ENCODE peak calls at places on chromosomes 6 and 20, in eight cellular contexts. N is K562, H is GM23338, V is SK-N-SH, K is GM12878, F is HepG2, D is HCT116, Q is Panc1. I is an unnamed sample.

GRCh38 chr6:158707120-158707519 is 57.3 kb downstream of the SYTL3 start:
- DNase-seq in N (peak; percentile 60), H (no peak), V (no peak), K (no peak), F (no peak), D (peak; percentile 89), Q (no peak), I (no peak)

GRCh38 chr6:40545954-40546353 is 41.2 kb downstream of the LRFN2 start:
- DNase-seq in N (no peak), H (peak; percentile 88), V (no peak), K (no peak), F (no peak), D (no peak), Q (no peak), I (no peak)

GRCh38 chr6:136723780-136724179 is 68.5 kb downstream of the MAP3K5 start:
- DNase-seq in N (no peak), H (no peak), V (no peak), K (peak; percentile 53), F (no peak), D (no peak), Q (no peak), I (peak; percentile 56)

GRCh38 chr20:17557675-17558006 is 12.2 kb upstream of the DSTN start:
- DNase-seq in N (peak; percentile 14), H (no peak), V (no peak), K (no peak), F (peak; percentile 50), D (peak; percentile 78), Q (no peak), I (no peak)

GRCh38 chr20:50351541-50351940 is 158.6 kb upstream of the PTPN1 start:
- DNase-seq in N (no peak), H (no peak), V (no peak), K (no peak), F (no peak), D (no peak), Q (no peak), I (no peak)

GRCh38 chr20:4683261-4683660 is 38.4 kb upstream of the PRND start:
- DNase-seq in N (no peak), H (no peak), V (no peak), K (no peak), F (no peak), D (no peak), Q (no peak), I (no peak)

GRCh38 chr6:2780109-2780730 is 15.0 kb downstream of the WRNIP1 start:
- DNase-seq in N (no peak), H (no peak), V (no peak), K (no peak), F (no peak), D (no peak), Q (no peak), I (no peak)

GRCh38 chr6:6808343-6808742 is 219.8 kb downstream of the LY86 start:
- DNase-seq in N (no peak), H (no peak), V (no peak), K (no peak), F (no peak), D (no peak), Q (no peak), I (no peak)

GRCh38 chr20:14234666-14235295 is 102.6 kb downstream of the FLRT3 start:
- DNase-seq in N (no peak), H (no peak), V (no peak), K (no peak), F (no peak), D (no peak), Q (no peak), I (no peak)

GRCh38 chr20:63454729-63455567 is 17.5 kb downstream of the KCNQ2 start:
- DNase-seq in N (no peak), H (no peak), V (peak; percentile 83), K (no peak), F (no peak), D (no peak), Q (no peak), I (no peak)

GRCh38 chr6:159874475-159874874 is 16.3 kb upstream of the MAS1 start:
- DNase-seq in N (no peak), H (no peak), V (no peak), K (no peak), F (no peak), D (no peak), Q (no peak), I (no peak)

GRCh38 chr6:122372647-122373046 is 26.8 kb upstream of the HSF2 start:
- DNase-seq in N (no peak), H (peak; percentile 22), V (no peak), K (no peak), F (no peak), D (no peak), Q (no peak), I (no peak)

GRCh38 chr20:20399705-20400104 is 31.8 kb downstream of the INSM1 start:
- DNase-seq in N (no peak), H (no peak), V (no peak), K (no peak), F (peak; percentile 13), D (no peak), Q (no peak), I (no peak)

GRCh38 chr6:53873922-53874321 is 79.1 kb downstream of the LRRC1 start:
- DNase-seq in N (no peak), H (no peak), V (no peak), K (no peak), F (no peak), D (no peak), Q (no peak), I (no peak)

GRCh38 chr20:3653921-3654320 is 9.3 kb downstream of the GFRA4 start:
- DNase-seq in N (no peak), H (no peak), V (no peak), K (no peak), F (no peak), D (no peak), Q (no peak), I (no peak)

GRCh38 chr20:57387463-57387862 is 3.7 kb upstream of the RBM38 start:
- DNase-seq in N (no peak), H (no peak), V (no peak), K (no peak), F (no peak), D (no peak), Q (no peak), I (no peak)

GRCh38 chr6:39188577-39188976 is 40.7 kb downstream of the KCNK5 start:
- DNase-seq in N (peak; percentile 68), H (no peak), V (no peak), K (no peak), F (no peak), D (no peak), Q (no peak), I (peak; percentile 18)

GRCh38 chr6:34593741-34594140 is 37.6 kb upstream of the SPDEF start:
- DNase-seq in N (no peak), H (no peak), V (no peak), K (no peak), F (no peak), D (no peak), Q (no peak), I (no peak)

GRCh38 chr6:132690678-132691077 is 23.2 kb downstream of the VNN1 start:
- DNase-seq in N (no peak), H (no peak), V (no peak), K (no peak), F (no peak), D (no peak), Q (no peak), I (no peak)

GRCh38 chr6:132698608-132699007 is 15.2 kb downstream of the VNN1 start:
- DNase-seq in N (no peak), H (no peak), V (no peak), K (no peak), F (no peak), D (no peak), Q (no peak), I (no peak)

GRCh38 chr6:132693478-132693877 is 20.4 kb downstream of the VNN1 start:
- DNase-seq in N (no peak), H (no peak), V (no peak), K (no peak), F (no peak), D (no peak), Q (no peak), I (no peak)

DNA sequence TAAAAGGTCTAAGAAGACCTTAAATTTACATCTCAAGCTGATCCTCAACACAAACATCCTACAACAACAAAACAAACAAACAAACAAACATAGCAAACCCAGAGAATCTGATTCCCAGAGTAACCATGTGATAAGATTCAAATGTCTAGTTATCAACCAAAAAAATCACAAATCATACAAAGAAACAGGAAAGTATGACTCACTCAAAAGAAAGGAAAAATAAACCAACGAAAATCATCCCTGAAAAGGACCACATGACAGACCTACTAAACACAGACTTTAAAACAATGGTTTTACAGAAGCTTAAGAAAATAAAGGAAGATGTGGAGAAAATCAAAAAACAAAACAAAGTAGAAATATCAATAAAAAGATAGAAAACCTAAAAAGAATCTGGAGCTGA is 18.1 kb downstream of the VNN1 start:
- DNase-seq in N (no peak), H (no peak), V (no peak), K (no peak), F (no peak), D (no peak), Q (no peak), I (no peak)
- TF ChIP-seq REST in N (no peak), H (no peak), V (no peak), K (no peak), F (no peak), D (no peak), Q (no peak), I (no peak)

GRCh38 chr6:14622878-14623542 is 505.4 kb downstream of the CD83 start:
- DNase-seq in N (no peak), H (no peak), V (no peak), K (no peak), F (peak; percentile 20), D (no peak), Q (no peak), I (no peak)
- H3K4me3 ChIP-seq in N (no peak overlapping the region), H (no peak overlapping the region), V (no peak overlapping the region), K (no peak overlapping the region), F (no peak overlapping the region), D (no peak overlapping the region), Q (no peak overlapping the region), I (no peak overlapping the region)

DNA sequence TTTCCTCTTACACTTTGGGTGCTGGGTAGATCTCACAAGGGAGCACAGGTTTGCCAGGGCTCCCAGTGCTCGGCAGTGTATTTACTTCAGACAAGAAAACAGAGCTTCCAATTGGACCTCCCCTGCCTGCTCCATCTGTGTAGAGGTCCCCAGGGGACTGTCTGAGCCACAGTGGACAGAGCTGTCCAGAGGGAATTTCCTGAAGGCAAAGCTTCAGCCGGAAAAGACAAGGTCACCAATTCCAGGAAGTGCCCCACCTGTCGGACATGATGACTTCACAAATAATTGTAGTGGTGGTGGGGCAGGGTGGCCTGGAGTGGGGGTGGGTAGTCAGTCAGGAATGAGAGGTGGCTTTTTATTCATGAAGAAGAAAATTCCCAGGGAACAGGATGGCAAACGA is 18.6 kb downstream of the ADGRF5 start:
- DNase-seq in N (no peak), H (peak; percentile 16), V (no peak), K (no peak), F (peak; percentile 30), D (no peak), Q (no peak), I (no peak)
- TF ChIP-seq POLR2AphosphoS5 in N (no peak), H (no peak), V (no peak), K (no peak), F (no peak), D (no peak), Q (no peak), I (no peak)

DNA sequence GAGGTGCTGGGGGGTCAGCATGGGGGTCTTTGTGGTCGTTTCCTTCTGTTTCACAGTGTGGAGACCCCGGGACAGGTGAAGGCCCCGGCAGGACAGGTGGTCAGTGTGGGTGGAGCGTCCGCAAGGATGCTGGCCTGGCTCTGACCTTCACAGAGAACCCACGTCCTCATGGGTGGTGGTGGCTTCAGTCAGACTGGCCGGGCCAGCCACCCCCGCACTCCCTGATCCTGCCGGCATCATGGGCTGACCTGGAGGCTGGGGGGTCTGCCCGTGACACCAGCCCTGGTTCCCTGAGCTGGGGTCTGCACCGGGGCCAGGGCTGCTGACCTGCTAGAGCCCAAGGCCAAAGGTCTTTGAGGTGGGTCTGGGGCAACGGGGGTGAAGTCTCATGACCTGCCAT is 41.9 kb downstream of the CDH4 start:
- DNase-seq in N (no peak), H (no peak), V (no peak), K (no peak), F (no peak), D (no peak), Q (no peak), I (no peak)
- TF ChIP-seq REST in N (no peak), H (no peak), V (no peak), K (no peak), F (no peak), D (no peak), Q (no peak), I (no peak)